ENCODE peak calls at places on chromosomes 6 and 20, in ten cellular contexts. One of them, this sample, is unnamed.

GRCh38 chr20:819680-820327 is 13.7 kb upstream of the FAM110A start:
- DNase-seq in fibroblast of lung: no peak
- DNase-seq in Right ventricle myocardium inferior: no peak
- DNase-seq in KBM-7: no peak
- DNase-seq in small intestine: no peak
- DNase-seq in naive thymus-derived CD4-positive, alpha-beta T cell: no peak
- DNase-seq in DMS153: no peak
- DNase-seq in Daoy: no peak
- DNase-seq in WTC11: no peak
- DNase-seq in GM04504: no peak
- DNase-seq in this sample: no peak

GRCh38 chr6:109579361-109579760 is 96.3 kb upstream of the ZBTB24 start:
- DNase-seq in fibroblast of lung: no peak
- DNase-seq in Right ventricle myocardium inferior: no peak
- DNase-seq in KBM-7: no peak
- DNase-seq in small intestine: no peak
- DNase-seq in naive thymus-derived CD4-positive, alpha-beta T cell: no peak
- DNase-seq in DMS153: no peak
- DNase-seq in Daoy: no peak
- DNase-seq in WTC11: no peak
- DNase-seq in GM04504: no peak
- DNase-seq in this sample: no peak

GRCh38 chr6:159679091-159680077 is 13.7 kb downstream of the SOD2 start:
- DNase-seq in fibroblast of lung: peak; percentile 65
- DNase-seq in Right ventricle myocardium inferior: no peak
- DNase-seq in KBM-7: no peak
- DNase-seq in small intestine: no peak
- DNase-seq in naive thymus-derived CD4-positive, alpha-beta T cell: no peak
- DNase-seq in DMS153: no peak
- DNase-seq in Daoy: peak; percentile 37
- DNase-seq in WTC11: no peak
- DNase-seq in GM04504: no peak
- DNase-seq in this sample: no peak

GRCh38 chr20:61973515-61974356 is 91.9 kb downstream of the TAF4 start:
- DNase-seq in fibroblast of lung: no peak
- DNase-seq in Right ventricle myocardium inferior: no peak
- DNase-seq in KBM-7: no peak
- DNase-seq in small intestine: no peak
- DNase-seq in naive thymus-derived CD4-positive, alpha-beta T cell: no peak
- DNase-seq in DMS153: no peak
- DNase-seq in Daoy: no peak
- DNase-seq in WTC11: peak; percentile 44
- DNase-seq in GM04504: no peak
- DNase-seq in this sample: no peak

GRCh38 chr6:13764996-13765395 is 49.4 kb downstream of the MCUR1 start:
- DNase-seq in fibroblast of lung: no peak
- DNase-seq in Right ventricle myocardium inferior: no peak
- DNase-seq in KBM-7: peak; percentile 25
- DNase-seq in small intestine: no peak
- DNase-seq in naive thymus-derived CD4-positive, alpha-beta T cell: no peak
- DNase-seq in DMS153: no peak
- DNase-seq in Daoy: no peak
- DNase-seq in WTC11: no peak
- DNase-seq in GM04504: no peak
- DNase-seq in this sample: no peak

GRCh38 chr20:32480361-32481199 is 104.6 kb downstream of the NOL4L start:
- DNase-seq in fibroblast of lung: no peak
- DNase-seq in Right ventricle myocardium inferior: peak; percentile 34
- DNase-seq in KBM-7: no peak
- DNase-seq in small intestine: peak; percentile 41
- DNase-seq in naive thymus-derived CD4-positive, alpha-beta T cell: no peak
- DNase-seq in DMS153: no peak
- DNase-seq in Daoy: no peak
- DNase-seq in WTC11: no peak
- DNase-seq in GM04504: no peak
- DNase-seq in this sample: no peak

GRCh38 chr20:36270744-36271638 is 34.7 kb downstream of the AAR2 start:
- DNase-seq in fibroblast of lung: no peak
- DNase-seq in Right ventricle myocardium inferior: no peak
- DNase-seq in KBM-7: no peak
- DNase-seq in small intestine: no peak
- DNase-seq in naive thymus-derived CD4-positive, alpha-beta T cell: no peak
- DNase-seq in DMS153: no peak
- DNase-seq in Daoy: no peak
- DNase-seq in WTC11: no peak
- DNase-seq in GM04504: no peak
- DNase-seq in this sample: no peak

GRCh38 chr20:50220093-50220893 is 29.7 kb downstream of the CEBPB start:
- DNase-seq in fibroblast of lung: no peak
- DNase-seq in Right ventricle myocardium inferior: peak; percentile 34
- DNase-seq in KBM-7: no peak
- DNase-seq in small intestine: no peak
- DNase-seq in naive thymus-derived CD4-positive, alpha-beta T cell: no peak
- DNase-seq in DMS153: no peak
- DNase-seq in Daoy: no peak
- DNase-seq in WTC11: no peak
- DNase-seq in GM04504: no peak
- DNase-seq in this sample: no peak

GRCh38 chr6:14055541-14055940 is 62.0 kb upstream of the CD83 start:
- DNase-seq in fibroblast of lung: no peak
- DNase-seq in Right ventricle myocardium inferior: no peak
- DNase-seq in KBM-7: no peak
- DNase-seq in small intestine: peak; percentile 46
- DNase-seq in naive thymus-derived CD4-positive, alpha-beta T cell: no peak
- DNase-seq in DMS153: peak; percentile 83
- DNase-seq in Daoy: no peak
- DNase-seq in WTC11: no peak
- DNase-seq in GM04504: no peak
- DNase-seq in this sample: no peak

GRCh38 chr6:155398221-155398620 is 57.4 kb downstream of the NOX3 start:
- DNase-seq in fibroblast of lung: no peak
- DNase-seq in Right ventricle myocardium inferior: no peak
- DNase-seq in KBM-7: no peak
- DNase-seq in small intestine: no peak
- DNase-seq in naive thymus-derived CD4-positive, alpha-beta T cell: no peak
- DNase-seq in DMS153: no peak
- DNase-seq in Daoy: no peak
- DNase-seq in WTC11: no peak
- DNase-seq in GM04504: no peak
- DNase-seq in this sample: no peak

GRCh38 chr20:34947336-34947735 is 8.3 kb downstream of the GSS start:
- DNase-seq in fibroblast of lung: no peak
- DNase-seq in Right ventricle myocardium inferior: no peak
- DNase-seq in KBM-7: no peak
- DNase-seq in small intestine: no peak
- DNase-seq in naive thymus-derived CD4-positive, alpha-beta T cell: no peak
- DNase-seq in DMS153: no peak
- DNase-seq in Daoy: no peak
- DNase-seq in WTC11: no peak
- DNase-seq in GM04504: no peak
- DNase-seq in this sample: no peak

GRCh38 chr6:149060985-149061760 is 256.3 kb upstream of the TAB2 start:
- DNase-seq in fibroblast of lung: peak; percentile 80
- DNase-seq in Right ventricle myocardium inferior: no peak
- DNase-seq in KBM-7: no peak
- DNase-seq in small intestine: peak; percentile 58
- DNase-seq in naive thymus-derived CD4-positive, alpha-beta T cell: no peak
- DNase-seq in DMS153: peak; percentile 96
- DNase-seq in Daoy: peak; percentile 65
- DNase-seq in WTC11: no peak
- DNase-seq in GM04504: no peak
- DNase-seq in this sample: no peak

GRCh38 chr6:71080151-71080550 is 123.3 kb upstream of the B3GAT2 start:
- DNase-seq in fibroblast of lung: peak; percentile 10
- DNase-seq in Right ventricle myocardium inferior: no peak
- DNase-seq in KBM-7: no peak
- DNase-seq in small intestine: no peak
- DNase-seq in naive thymus-derived CD4-positive, alpha-beta T cell: no peak
- DNase-seq in DMS153: no peak
- DNase-seq in Daoy: peak; percentile 23
- DNase-seq in WTC11: no peak
- DNase-seq in GM04504: no peak
- DNase-seq in this sample: no peak

GRCh38 chr6:3752538-3753227 is 1.2 kb upstream of the PXDC1 start:
- DNase-seq in fibroblast of lung: no peak
- DNase-seq in Right ventricle myocardium inferior: peak; percentile 53
- DNase-seq in KBM-7: no peak
- DNase-seq in small intestine: no peak
- DNase-seq in naive thymus-derived CD4-positive, alpha-beta T cell: no peak
- DNase-seq in DMS153: no peak
- DNase-seq in Daoy: no peak
- DNase-seq in WTC11: no peak
- DNase-seq in GM04504: no peak
- DNase-seq in this sample: no peak

GRCh38 chr6:47631248-47632196 is 66.9 kb upstream of the ADGRF4 start:
- DNase-seq in fibroblast of lung: peak; percentile 66
- DNase-seq in Right ventricle myocardium inferior: no peak
- DNase-seq in KBM-7: peak; percentile 89
- DNase-seq in small intestine: peak; percentile 52
- DNase-seq in naive thymus-derived CD4-positive, alpha-beta T cell: peak; percentile 52
- DNase-seq in DMS153: peak; percentile 49
- DNase-seq in Daoy: peak; percentile 30
- DNase-seq in WTC11: no peak
- DNase-seq in GM04504: peak; percentile 12
- DNase-seq in this sample: peak; percentile 56

GRCh38 chr6:88958842-88959241 is 4.6 kb downstream of the RNGTT start:
- DNase-seq in fibroblast of lung: no peak
- DNase-seq in Right ventricle myocardium inferior: no peak
- DNase-seq in KBM-7: no peak
- DNase-seq in small intestine: no peak
- DNase-seq in naive thymus-derived CD4-positive, alpha-beta T cell: no peak
- DNase-seq in DMS153: no peak
- DNase-seq in Daoy: no peak
- DNase-seq in WTC11: no peak
- DNase-seq in GM04504: no peak
- DNase-seq in this sample: no peak

GRCh38 chr6:110563711-110564110 is 87.3 kb upstream of the SLC22A16 start:
- DNase-seq in fibroblast of lung: no peak
- DNase-seq in Right ventricle myocardium inferior: no peak
- DNase-seq in KBM-7: no peak
- DNase-seq in small intestine: no peak
- DNase-seq in naive thymus-derived CD4-positive, alpha-beta T cell: no peak
- DNase-seq in DMS153: peak; percentile 80
- DNase-seq in Daoy: no peak
- DNase-seq in WTC11: no peak
- DNase-seq in GM04504: no peak
- DNase-seq in this sample: no peak

GRCh38 chr20:48384147-48384818 is 443.5 kb downstream of the PREX1 start:
- DNase-seq in fibroblast of lung: no peak
- DNase-seq in Right ventricle myocardium inferior: no peak
- DNase-seq in KBM-7: no peak
- DNase-seq in small intestine: no peak
- DNase-seq in naive thymus-derived CD4-positive, alpha-beta T cell: no peak
- DNase-seq in DMS153: no peak
- DNase-seq in Daoy: peak; percentile 9
- DNase-seq in WTC11: peak; percentile 87
- DNase-seq in GM04504: no peak
- DNase-seq in this sample: no peak

GRCh38 chr20:5268449-5268848 is 48.3 kb downstream of the PROKR2 start:
- DNase-seq in fibroblast of lung: no peak
- DNase-seq in Right ventricle myocardium inferior: no peak
- DNase-seq in KBM-7: no peak
- DNase-seq in small intestine: no peak
- DNase-seq in naive thymus-derived CD4-positive, alpha-beta T cell: no peak
- DNase-seq in DMS153: no peak
- DNase-seq in Daoy: no peak
- DNase-seq in WTC11: no peak
- DNase-seq in GM04504: no peak
- DNase-seq in this sample: no peak

GRCh38 chr6:31194271-31194834 is 23.9 kb upstream of the POU5F1 start:
- DNase-seq in fibroblast of lung: no peak
- DNase-seq in Right ventricle myocardium inferior: no peak
- DNase-seq in KBM-7: no peak
- DNase-seq in small intestine: no peak
- DNase-seq in naive thymus-derived CD4-positive, alpha-beta T cell: no peak
- DNase-seq in DMS153: no peak
- DNase-seq in Daoy: no peak
- DNase-seq in WTC11: no peak
- DNase-seq in GM04504: no peak
- DNase-seq in this sample: no peak

GRCh38 chr6:44674226-44675155 is 287.0 kb downstream of the CDC5L start:
- DNase-seq in fibroblast of lung: no peak
- DNase-seq in Right ventricle myocardium inferior: no peak
- DNase-seq in KBM-7: no peak
- DNase-seq in small intestine: no peak
- DNase-seq in naive thymus-derived CD4-positive, alpha-beta T cell: no peak
- DNase-seq in DMS153: no peak
- DNase-seq in Daoy: no peak
- DNase-seq in WTC11: no peak
- DNase-seq in GM04504: no peak
- DNase-seq in this sample: no peak

GRCh38 chr6:166747644-166748595 is 120.9 kb upstream of the RPS6KA2 start:
- DNase-seq in fibroblast of lung: no peak
- DNase-seq in Right ventricle myocardium inferior: no peak
- DNase-seq in KBM-7: peak; percentile 15
- DNase-seq in small intestine: no peak
- DNase-seq in naive thymus-derived CD4-positive, alpha-beta T cell: no peak
- DNase-seq in DMS153: no peak
- DNase-seq in Daoy: no peak
- DNase-seq in WTC11: no peak
- DNase-seq in GM04504: no peak
- DNase-seq in this sample: no peak

GRCh38 chr6:147000545-147001488 is 203.4 kb upstream of the STXBP5 start:
- DNase-seq in fibroblast of lung: peak; percentile 77
- DNase-seq in Right ventricle myocardium inferior: no peak
- DNase-seq in KBM-7: no peak
- DNase-seq in small intestine: no peak
- DNase-seq in naive thymus-derived CD4-positive, alpha-beta T cell: no peak
- DNase-seq in DMS153: no peak
- DNase-seq in Daoy: peak; percentile 56
- DNase-seq in WTC11: no peak
- DNase-seq in GM04504: no peak
- DNase-seq in this sample: peak; percentile 35

GRCh38 chr6:49909508-49910047 is 43.2 kb upstream of the CRISP1 start:
- DNase-seq in fibroblast of lung: no peak
- DNase-seq in Right ventricle myocardium inferior: no peak
- DNase-seq in KBM-7: no peak
- DNase-seq in small intestine: no peak
- DNase-seq in naive thymus-derived CD4-positive, alpha-beta T cell: no peak
- DNase-seq in DMS153: no peak
- DNase-seq in Daoy: no peak
- DNase-seq in WTC11: no peak
- DNase-seq in GM04504: no peak
- DNase-seq in this sample: no peak

GRCh38 chr6:5522147-5522546 is 260.8 kb downstream of the FARS2 start:
- DNase-seq in fibroblast of lung: no peak
- DNase-seq in Right ventricle myocardium inferior: no peak
- DNase-seq in KBM-7: no peak
- DNase-seq in small intestine: no peak
- DNase-seq in naive thymus-derived CD4-positive, alpha-beta T cell: no peak
- DNase-seq in DMS153: no peak
- DNase-seq in Daoy: no peak
- DNase-seq in WTC11: no peak
- DNase-seq in GM04504: no peak
- DNase-seq in this sample: no peak

GRCh38 chr20:49579874-49580817 is 12.2 kb upstream of the PTGIS start:
- DNase-seq in fibroblast of lung: peak; percentile 69
- DNase-seq in Right ventricle myocardium inferior: no peak
- DNase-seq in KBM-7: no peak
- DNase-seq in small intestine: no peak
- DNase-seq in naive thymus-derived CD4-positive, alpha-beta T cell: no peak
- DNase-seq in DMS153: no peak
- DNase-seq in Daoy: no peak
- DNase-seq in WTC11: no peak
- DNase-seq in GM04504: no peak
- DNase-seq in this sample: no peak

GRCh38 chr6:136952714-136953260 is 30.7 kb downstream of the SLC35D3 start:
- DNase-seq in fibroblast of lung: no peak
- DNase-seq in Right ventricle myocardium inferior: no peak
- DNase-seq in KBM-7: no peak
- DNase-seq in small intestine: no peak
- DNase-seq in naive thymus-derived CD4-positive, alpha-beta T cell: no peak
- DNase-seq in DMS153: peak; percentile 64
- DNase-seq in Daoy: peak; percentile 10
- DNase-seq in WTC11: no peak
- DNase-seq in GM04504: no peak
- DNase-seq in this sample: no peak

GRCh38 chr20:45008521-45009049 is 42.3 kb downstream of the STK4 start:
- DNase-seq in fibroblast of lung: no peak
- DNase-seq in Right ventricle myocardium inferior: no peak
- DNase-seq in KBM-7: no peak
- DNase-seq in small intestine: no peak
- DNase-seq in naive thymus-derived CD4-positive, alpha-beta T cell: no peak
- DNase-seq in DMS153: no peak
- DNase-seq in Daoy: no peak
- DNase-seq in WTC11: no peak
- DNase-seq in GM04504: no peak
- DNase-seq in this sample: no peak

This sample was measured in A172.